ENCODE peak calls at places on chromosomes 7 and 10, in seven cellular contexts. X is H1, R is mesenchymal stem cell, L is neuronal stem cell, T is H9, M is IMR-90, F is trophoblast cell. E is an unnamed sample.

GRCh38 chr7:118094044-118094443 is 89.9 kb upstream of the LSM8 start:
- DNase-seq in M (no peak), R (no peak), F (no peak), T (no peak), X (no peak), L (no peak), E (no peak)

GRCh38 chr7:145106001-145106400 is 270.1 kb upstream of the TPK1 start:
- DNase-seq in T (no peak), X (no peak), L (no peak), R (no peak), F (no peak), M (no peak), E (peak)

GRCh38 chr10:76397210-76397881 is 965.9 kb downstream of the LRMDA start:
- DNase-seq in L (no peak), T (no peak), R (no peak), F (no peak), M (no peak), X (no peak), E (peak)

GRCh38 chr10:49290131-49290530 is 8.8 kb upstream of the C10orf71 start:
- DNase-seq in R (no peak), L (no peak), X (no peak), M (no peak), F (no peak), T (no peak), E (no peak)

GRCh38 chr10:123494409-123494808 is 171.7 kb upstream of the GPR26 start:
- DNase-seq in T (no peak), X (no peak), F (no peak), R (no peak), M (no peak), L (no peak), E (no peak)

GRCh38 chr7:77442631-77443420 is 26.7 kb upstream of the GSAP start:
- DNase-seq in L (no peak), M (peak), T (no peak), R (peak), F (no peak), X (no peak), E (no peak)

GRCh38 chr10:129501652-129502436 is 34.8 kb downstream of the MGMT start:
- DNase-seq in M (no peak), L (no peak), T (no peak), X (no peak), R (no peak), F (no peak), E (no peak)

GRCh38 chr7:149799397-149800168 is 26.2 kb upstream of the ZNF467 start:
- DNase-seq in L (peak), R (no peak), X (peak), M (no peak), T (peak), F (no peak), E (peak)

GRCh38 chr7:129665013-129665401 is 53.5 kb downstream of the NRF1 start:
- DNase-seq in L (no peak), R (peak), T (peak), X (peak), M (peak), F (peak), E (peak)

GRCh38 chr7:148337566-148337965 is 253.0 kb upstream of the C7orf33 start:
- DNase-seq in X (no peak), R (no peak), T (no peak), F (no peak), M (no peak), L (no peak), E (no peak)

GRCh38 chr7:43465581-43466554 is 117.0 kb upstream of the STK17A start:
- DNase-seq in T (no peak), L (no peak), M (peak), F (no peak), X (peak), R (no peak), E (no peak)

GRCh38 chr7:156650042-156650441 is 9.5 kb downstream of the RNF32 start:
- DNase-seq in T (peak), L (no peak), F (no peak), X (no peak), R (peak), M (no peak), E (peak)

GRCh38 chr10:100496567-100496966 is 23.1 kb downstream of the SEC31B start:
- DNase-seq in M (no peak), X (no peak), L (no peak), R (no peak), T (no peak), F (no peak), E (no peak)

GRCh38 chr7:88309845-88310244 is 3.2 kb upstream of the STEAP4 start:
- DNase-seq in F (no peak), X (no peak), M (no peak), L (no peak), R (no peak), T (no peak), E (no peak)

GRCh38 chr10:42111661-42112330 is 526.6 kb downstream of the ZNF33B start:
- DNase-seq in X (no peak), L (no peak), F (no peak), T (no peak), M (no peak), R (no peak), E (no peak)

GRCh38 chr10:103451091-103451801 is 924 bp downstream of the CALHM2 start:
- DNase-seq in F (peak), L (no peak), R (no peak), M (no peak), X (no peak), T (no peak), E (peak)

DNA sequence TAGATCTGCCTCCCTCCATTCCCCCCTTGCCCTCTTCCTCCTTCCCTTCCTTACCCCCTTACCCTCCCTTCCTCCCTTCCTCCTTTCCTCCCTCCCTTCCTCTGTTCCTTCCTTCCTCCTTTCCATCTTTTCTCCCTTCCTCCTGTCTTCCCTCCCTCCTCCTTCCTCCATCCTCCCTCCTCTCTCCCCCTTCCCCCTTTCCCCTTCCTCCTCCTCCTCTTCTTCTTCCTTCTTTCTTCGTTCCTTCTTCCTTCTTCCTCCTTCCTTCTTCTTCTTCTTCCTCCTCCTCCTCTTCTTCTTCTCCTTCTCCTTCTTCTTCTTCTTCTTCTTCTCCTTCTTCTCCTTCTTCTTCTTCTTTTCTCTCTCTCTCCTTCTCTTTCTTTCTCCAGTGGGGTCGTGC is 57.9 kb downstream of the MRC1 start:
- DNase-seq in T (no peak), X (no peak), R (no peak), L (no peak), M (no peak), F (no peak), E (no peak)
- H3K18ac ChIP-seq in T (no peak), X (no peak), R (no peak), L (no peak), M (no peak), F (no peak), E (no peak)

GRCh38 chr7:69450436-69450835 is 147.8 kb upstream of the AUTS2 start:
- DNase-seq in L (peak), M (no peak), X (no peak), F (no peak), T (peak), R (no peak), E (peak)

GRCh38 chr7:69452797-69453196 is 145.5 kb upstream of the AUTS2 start:
- DNase-seq in T (no peak), R (no peak), F (no peak), M (no peak), X (no peak), L (no peak), E (no peak)

GRCh38 chr7:69448071-69448470 is 150.2 kb upstream of the AUTS2 start:
- DNase-seq in F (no peak), R (no peak), M (no peak), L (no peak), T (no peak), X (no peak), E (no peak)

GRCh38 chr7:69451715-69452114 is 146.6 kb upstream of the AUTS2 start:
- DNase-seq in M (no peak), X (no peak), L (no peak), R (no peak), T (no peak), F (no peak), E (no peak)
- H3K18ac ChIP-seq in M (no peak), X (no peak), L (no peak), R (no peak), T (no peak), F (no peak), E (no peak)

DNA sequence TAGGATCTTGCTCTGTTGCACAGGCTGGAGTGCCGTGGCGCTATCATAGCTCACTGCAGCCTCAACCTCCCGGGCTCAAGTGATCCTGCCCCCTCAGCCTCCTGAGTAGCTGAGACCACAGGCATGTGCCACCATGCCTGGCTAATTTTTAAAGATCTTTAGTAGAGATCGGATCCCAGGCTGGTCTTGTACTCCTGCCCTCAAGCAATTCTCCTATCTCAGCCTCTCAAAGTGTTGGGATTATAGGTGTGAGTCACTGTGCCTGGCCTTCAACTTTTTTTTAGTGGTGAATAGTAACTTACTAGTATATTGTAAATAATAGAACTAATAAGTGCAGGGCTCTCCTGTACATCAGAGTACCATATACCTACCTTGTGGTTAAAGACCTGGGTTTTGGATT is 52.1 kb upstream of the LMTK2 start:
- DNase-seq in M (no peak), T (no peak), R (no peak), F (peak), X (no peak), L (no peak), E (no peak)
- H3K18ac ChIP-seq in M (no peak), T (no peak), R (no peak), F (no peak), X (no peak), L (no peak), E (no peak)

GRCh38 chr7:12316925-12317324 is 86.7 kb downstream of the VWDE start:
- DNase-seq in T (no peak), X (no peak), L (no peak), F (no peak), R (no peak), M (no peak), E (no peak)

GRCh38 chr7:12320241-12320640 is 83.4 kb downstream of the VWDE start:
- DNase-seq in X (no peak), F (no peak), T (no peak), L (no peak), M (no peak), R (no peak), E (no peak)

GRCh38 chr7:12314199-12314598 is 89.5 kb downstream of the VWDE start:
- DNase-seq in L (no peak), M (no peak), F (no peak), X (no peak), T (no peak), R (no peak), E (no peak)

GRCh38 chr7:12315049-12315448 is 88.6 kb downstream of the VWDE start:
- DNase-seq in L (no peak), F (no peak), T (no peak), R (peak), M (no peak), X (no peak), E (no peak)

DNA sequence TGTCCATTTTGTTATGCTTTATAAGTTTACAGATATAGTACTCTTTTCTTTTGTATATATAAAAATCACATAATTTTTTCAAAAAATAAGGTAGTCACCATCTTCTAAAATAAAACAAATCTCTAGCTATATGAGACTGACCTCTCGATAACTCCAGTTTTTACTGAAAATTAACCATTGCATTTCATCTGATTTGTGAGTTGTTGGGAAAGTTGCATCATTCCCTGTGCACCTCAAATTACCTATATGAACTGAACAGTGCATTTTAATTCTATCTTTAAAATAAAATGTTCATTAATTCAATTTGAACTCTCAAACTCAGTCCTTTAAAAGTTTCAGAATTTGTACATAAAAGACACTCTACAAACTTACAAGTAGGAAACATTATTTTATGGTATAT is 86.0 kb downstream of the VWDE start:
- DNase-seq in F (no peak), R (no peak), M (no peak), X (no peak), L (no peak), T (no peak), E (no peak)
- H3K18ac ChIP-seq in F (no peak), R (no peak), M (no peak), X (no peak), L (no peak), T (no peak), E (no peak)

GRCh38 chr10:84783909-84784308 is 455.5 kb downstream of the CCSER2 start:
- DNase-seq in F (no peak), T (no peak), X (no peak), L (no peak), R (no peak), M (no peak), E (no peak)
- H3K18ac ChIP-seq in F (no peak), T (no peak), X (no peak), L (peak), R (no peak), M (no peak), E (peak)

DNA sequence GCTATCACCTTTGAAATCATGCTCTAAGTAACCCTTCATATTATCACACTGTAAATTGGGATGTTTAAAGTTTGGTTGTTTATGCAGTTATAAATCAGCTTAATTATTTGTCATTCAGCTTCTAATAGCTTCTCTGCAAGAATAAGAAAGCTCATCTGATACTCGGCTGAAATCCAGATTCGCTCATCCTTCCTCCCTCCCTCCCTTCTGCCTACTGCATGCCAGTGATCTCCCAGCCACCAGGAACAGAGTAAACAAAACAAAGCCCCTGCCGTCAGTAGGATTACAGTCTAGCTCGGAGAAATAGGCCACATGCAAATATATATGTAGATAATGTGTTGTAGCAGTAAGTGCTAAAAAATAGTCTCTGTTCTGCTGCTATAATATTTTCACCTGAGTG is 211.8 kb downstream of the NSUN6 start:
- DNase-seq in M (no peak), X (no peak), T (no peak), R (no peak), F (no peak), L (no peak), E (no peak)
- H3K18ac ChIP-seq in M (no peak), X (no peak), T (no peak), R (no peak), F (no peak), L (no peak), E (no peak)

GRCh38 chr7:45710271-45711160 is 136.3 kb downstream of the ADCY1 start:
- DNase-seq in L (no peak), F (no peak), T (peak), X (peak), M (no peak), R (peak), E (no peak)
- H3K18ac ChIP-seq in L (no peak), F (no peak), T (no peak), X (no peak), M (no peak), R (no peak), E (no peak)

GRCh38 chr10:94012834-94013830 is 19.4 kb downstream of the PLCE1 start:
- DNase-seq in F (no peak), R (no peak), X (no peak), L (no peak), M (peak), T (no peak), E (no peak)
- H3K18ac ChIP-seq in F (no peak), R (no peak), X (no peak), L (no peak), M (no peak), T (no peak), E (no peak)

DNA sequence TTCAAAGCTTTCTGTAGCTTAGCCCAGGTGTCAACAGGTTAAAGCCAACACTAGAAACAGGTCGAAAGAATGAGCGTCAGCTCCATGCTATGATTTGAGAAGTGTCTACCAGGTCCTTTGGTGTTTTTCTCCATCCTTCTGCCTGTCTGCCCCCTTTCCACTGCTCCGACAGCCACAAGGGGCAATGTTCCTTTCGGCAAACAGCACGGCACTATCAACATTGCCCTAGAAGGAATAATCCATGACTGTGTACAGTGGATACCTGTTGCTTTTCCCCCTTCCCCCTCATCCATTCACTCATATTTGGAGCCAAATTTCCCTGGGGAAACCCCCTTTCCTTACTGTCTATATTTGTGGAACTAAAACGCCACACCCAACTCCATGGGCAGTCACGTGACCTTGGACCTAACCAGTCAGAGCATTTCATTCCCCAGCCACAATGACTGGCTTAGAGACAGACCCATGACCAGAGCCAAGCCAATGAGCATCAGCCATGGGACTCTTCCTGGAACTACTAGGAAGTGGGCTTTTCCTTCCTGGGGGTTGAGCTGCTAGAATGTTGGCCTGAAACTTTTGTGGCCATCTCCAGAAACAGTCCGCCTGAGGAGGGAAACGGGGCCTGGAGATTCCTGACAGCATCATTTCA is 51.5 kb downstream of the AFAP1L2 start:
- DNase-seq in F (no peak), M (no peak), X (no peak), L (no peak), T (no peak), R (no peak), E (no peak)
- H3K18ac ChIP-seq in F (peak), M (no peak), X (no peak), L (no peak), T (no peak), R (peak), E (no peak)

GRCh38 chr7:139109188-139109982 is at the start of gene ZC3HAV1:
- DNase-seq in L (peak), F (peak), X (peak), M (peak), R (peak), T (peak), E (peak)

GRCh38 chr7:139108256-139109187 is 998 bp downstream of the ZC3HAV1 start:
- DNase-seq in M (peak), F (peak), X (peak), L (peak), T (peak), R (peak), E (peak)

GRCh38 chr7:139111885-139112284 is 2.4 kb upstream of the ZC3HAV1 start:
- DNase-seq in R (no peak), L (no peak), T (no peak), M (no peak), F (no peak), X (no peak), E (no peak)

GRCh38 chr7:139111147-139111546 is 1.6 kb upstream of the ZC3HAV1 start:
- DNase-seq in T (no peak), M (no peak), R (no peak), L (no peak), F (no peak), X (no peak), E (no peak)

GRCh38 chr7:139109983-139110411 is 477 bp upstream of the ZC3HAV1 start:
- DNase-seq in L (no peak), T (no peak), F (no peak), X (peak), M (no peak), R (no peak), E (no peak)
- H3K18ac ChIP-seq in L (no peak), T (no peak), F (peak), X (peak), M (peak), R (peak), E (peak)

E was measured in mesendoderm.